ENCODE peak calls at places on chromosomes 3 and 15, in six cellular contexts. One of them, this sample, is unnamed.

GRCh38 chr3:197432407-197433127 is 123.2 kb downstream of the BDH1 start:
- DNase-seq in body of pancreas: no peak
- DNase-seq in suprapubic skin: no peak
- DNase-seq in K562: no peak
- DNase-seq in ovary: no peak
- DNase-seq in heart left ventricle: no peak
- DNase-seq in this sample: no peak

GRCh38 chr3:25427155-25428002 is 684 bp upstream of the RARB start:
- DNase-seq in body of pancreas: no peak
- DNase-seq in suprapubic skin: no peak
- DNase-seq in K562: no peak
- DNase-seq in ovary: no peak
- DNase-seq in heart left ventricle: no peak
- DNase-seq in this sample: no peak

GRCh38 chr15:96023081-96023480 is 307.4 kb upstream of the NR2F2 start:
- DNase-seq in body of pancreas: no peak
- DNase-seq in suprapubic skin: no peak
- DNase-seq in K562: no peak
- DNase-seq in ovary: no peak
- DNase-seq in heart left ventricle: no peak
- DNase-seq in this sample: no peak

GRCh38 chr15:69475769-69476358 is 23.2 kb downstream of the RPLP1 start:
- DNase-seq in body of pancreas: peak
- DNase-seq in suprapubic skin: peak
- DNase-seq in K562: peak
- DNase-seq in ovary: peak
- DNase-seq in heart left ventricle: peak
- DNase-seq in this sample: peak

GRCh38 chr15:89777073-89777820 is 1.1 kb downstream of the MESP2 start:
- DNase-seq in body of pancreas: no peak
- DNase-seq in suprapubic skin: no peak
- DNase-seq in K562: no peak
- DNase-seq in ovary: no peak
- DNase-seq in heart left ventricle: no peak
- DNase-seq in this sample: no peak

GRCh38 chr3:15361494-15362214 is 29.3 kb upstream of the SH3BP5 start:
- DNase-seq in body of pancreas: no peak
- DNase-seq in suprapubic skin: no peak
- DNase-seq in K562: no peak
- DNase-seq in ovary: no peak
- DNase-seq in heart left ventricle: no peak
- DNase-seq in this sample: no peak

GRCh38 chr15:89366656-89367393 is 32.2 kb upstream of the POLG start:
- DNase-seq in body of pancreas: no peak
- DNase-seq in suprapubic skin: no peak
- DNase-seq in K562: no peak
- DNase-seq in ovary: no peak
- DNase-seq in heart left ventricle: no peak
- DNase-seq in this sample: no peak

GRCh38 chr3:30512596-30512995 is 93.8 kb upstream of the TGFBR2 start:
- DNase-seq in body of pancreas: no peak
- DNase-seq in suprapubic skin: no peak
- DNase-seq in K562: no peak
- DNase-seq in ovary: no peak
- DNase-seq in heart left ventricle: no peak
- DNase-seq in this sample: no peak

GRCh38 chr15:80849308-80849707 is 70.1 kb downstream of the CEMIP start:
- DNase-seq in body of pancreas: no peak
- DNase-seq in suprapubic skin: no peak
- DNase-seq in K562: no peak
- DNase-seq in ovary: peak
- DNase-seq in heart left ventricle: peak
- DNase-seq in this sample: no peak

GRCh38 chr15:48766196-48766595 is 44.7 kb downstream of the CEP152 start:
- DNase-seq in body of pancreas: peak
- DNase-seq in suprapubic skin: no peak
- DNase-seq in K562: no peak
- DNase-seq in ovary: no peak
- DNase-seq in heart left ventricle: no peak
- DNase-seq in this sample: peak

GRCh38 chr3:60746043-60746638 is 505.1 kb downstream of the FHIT start:
- DNase-seq in body of pancreas: no peak
- DNase-seq in suprapubic skin: no peak
- DNase-seq in K562: no peak
- DNase-seq in ovary: no peak
- DNase-seq in heart left ventricle: no peak
- DNase-seq in this sample: no peak

GRCh38 chr3:50428007-50428633 is 68.8 kb upstream of the TMEM115 start:
- DNase-seq in body of pancreas: no peak
- DNase-seq in suprapubic skin: no peak
- DNase-seq in K562: no peak
- DNase-seq in ovary: no peak
- DNase-seq in heart left ventricle: no peak
- DNase-seq in this sample: peak

GRCh38 chr3:132342183-132342582 is 25.0 kb downstream of the ACP3 start:
- DNase-seq in body of pancreas: no peak
- DNase-seq in suprapubic skin: no peak
- DNase-seq in K562: no peak
- DNase-seq in ovary: no peak
- DNase-seq in heart left ventricle: no peak
- DNase-seq in this sample: no peak

GRCh38 chr3:8746780-8747345 is 13.3 kb downstream of the CAV3 start:
- DNase-seq in body of pancreas: no peak
- DNase-seq in suprapubic skin: no peak
- DNase-seq in K562: no peak
- DNase-seq in ovary: no peak
- DNase-seq in heart left ventricle: no peak
- DNase-seq in this sample: no peak

GRCh38 chr15:79769081-79769481 is 127.7 kb downstream of the MTHFS start:
- DNase-seq in body of pancreas: no peak
- DNase-seq in suprapubic skin: no peak
- DNase-seq in K562: no peak
- DNase-seq in ovary: no peak
- DNase-seq in heart left ventricle: no peak
- DNase-seq in this sample: peak

GRCh38 chr3:152173627-152174026 is 95.1 kb upstream of the MBNL1 start:
- DNase-seq in body of pancreas: no peak
- DNase-seq in suprapubic skin: no peak
- DNase-seq in K562: no peak
- DNase-seq in ovary: no peak
- DNase-seq in heart left ventricle: no peak
- DNase-seq in this sample: no peak

GRCh38 chr15:90583471-90584252 is 53.9 kb downstream of the CRTC3 start:
- DNase-seq in body of pancreas: no peak
- DNase-seq in suprapubic skin: no peak
- DNase-seq in K562: no peak
- DNase-seq in ovary: no peak
- DNase-seq in heart left ventricle: no peak
- DNase-seq in this sample: no peak

GRCh38 chr3:173096994-173097785 is 43.8 kb downstream of the SPATA16 start:
- DNase-seq in body of pancreas: no peak
- DNase-seq in suprapubic skin: no peak
- DNase-seq in K562: no peak
- DNase-seq in ovary: no peak
- DNase-seq in heart left ventricle: no peak
- DNase-seq in this sample: no peak

GRCh38 chr3:186413615-186414415 is 51.8 kb upstream of the DGKG start:
- DNase-seq in body of pancreas: peak
- DNase-seq in suprapubic skin: peak
- DNase-seq in K562: no peak
- DNase-seq in ovary: peak
- DNase-seq in heart left ventricle: peak
- DNase-seq in this sample: no peak

GRCh38 chr3:66153961-66154923 is 66.6 kb upstream of the SLC25A26 start:
- DNase-seq in body of pancreas: no peak
- DNase-seq in suprapubic skin: no peak
- DNase-seq in K562: no peak
- DNase-seq in ovary: peak
- DNase-seq in heart left ventricle: no peak
- DNase-seq in this sample: no peak

GRCh38 chr3:133895208-133896001 is at the start of gene RAB6B:
- DNase-seq in body of pancreas: peak
- DNase-seq in suprapubic skin: no peak
- DNase-seq in K562: peak
- DNase-seq in ovary: peak
- DNase-seq in heart left ventricle: peak
- DNase-seq in this sample: peak

GRCh38 chr15:68130851-68131250 is 74.3 kb downstream of the CALML4 start:
- DNase-seq in body of pancreas: no peak
- DNase-seq in suprapubic skin: no peak
- DNase-seq in K562: no peak
- DNase-seq in ovary: no peak
- DNase-seq in heart left ventricle: no peak
- DNase-seq in this sample: no peak

GRCh38 chr15:28106294-28107110 is 7.4 kb upstream of the OCA2 start:
- DNase-seq in body of pancreas: no peak
- DNase-seq in suprapubic skin: peak
- DNase-seq in K562: no peak
- DNase-seq in ovary: peak
- DNase-seq in heart left ventricle: no peak
- DNase-seq in this sample: no peak

GRCh38 chr3:187978433-187979011 is 175.4 kb upstream of the LPP start:
- DNase-seq in body of pancreas: no peak
- DNase-seq in suprapubic skin: no peak
- DNase-seq in K562: no peak
- DNase-seq in ovary: no peak
- DNase-seq in heart left ventricle: no peak
- DNase-seq in this sample: no peak

DNA sequence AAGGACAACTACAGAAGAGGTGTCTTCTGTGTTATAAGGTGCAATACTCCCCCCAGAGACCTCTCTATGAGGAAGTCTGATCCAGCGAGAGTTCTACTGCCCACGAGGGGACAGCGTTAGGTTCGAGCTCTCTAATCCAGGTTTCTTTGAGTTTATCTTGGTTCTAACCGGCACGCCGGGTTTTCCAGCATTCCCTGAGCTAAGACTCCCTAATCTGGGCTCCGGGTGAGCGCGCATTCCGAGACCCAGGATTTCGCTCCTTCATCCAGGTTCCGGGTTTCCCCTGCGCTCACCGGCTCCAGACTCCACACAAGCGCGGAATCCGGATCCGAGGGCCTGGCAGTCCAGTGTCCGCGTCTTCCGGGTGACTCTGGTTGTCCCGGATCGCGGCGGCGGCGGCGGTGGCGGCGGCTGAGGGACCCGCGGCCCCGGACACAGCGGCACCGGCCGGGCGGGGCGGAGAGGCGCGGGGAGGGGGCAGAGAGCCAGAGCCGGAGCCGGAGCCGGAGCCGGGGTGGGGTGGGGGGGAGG is at the start of gene ZNF609:
- DNase-seq in body of pancreas: peak
- DNase-seq in suprapubic skin: peak
- DNase-seq in K562: peak
- DNase-seq in ovary: peak
- DNase-seq in heart left ventricle: peak
- DNase-seq in this sample: peak
- TF ChIP-seq POLR2A in body of pancreas: no peak
- TF ChIP-seq POLR2A in suprapubic skin: peak
- TF ChIP-seq POLR2A in K562: peak
- TF ChIP-seq POLR2A in ovary: peak
- TF ChIP-seq POLR2A in heart left ventricle: no peak
- TF ChIP-seq POLR2A in this sample: peak

DNA sequence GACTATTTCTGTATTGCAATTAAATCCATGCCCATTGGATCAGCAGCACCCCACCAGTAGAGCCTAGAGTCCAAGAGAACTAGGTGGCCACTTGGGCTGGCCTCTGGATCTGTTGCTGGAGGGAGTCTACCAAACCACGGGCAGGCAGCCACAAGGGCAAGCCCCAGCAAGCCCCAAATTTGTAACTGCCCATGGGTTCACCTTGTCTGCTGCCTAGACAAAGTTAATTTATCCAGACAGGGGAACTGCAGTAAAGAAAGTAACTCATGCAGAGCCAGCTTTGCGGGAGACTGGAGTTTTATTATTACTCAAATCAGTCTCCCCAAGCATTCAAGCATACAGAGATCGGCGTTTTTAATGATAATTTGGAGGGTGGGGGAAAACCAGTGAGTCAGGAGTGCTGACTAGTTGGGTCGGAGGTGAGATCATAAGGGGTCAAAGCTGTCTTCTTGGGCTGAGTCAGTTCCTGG is 74.0 kb upstream of the TERB2 start:
- DNase-seq in body of pancreas: no peak
- DNase-seq in suprapubic skin: no peak
- DNase-seq in K562: no peak
- DNase-seq in ovary: no peak
- DNase-seq in heart left ventricle: no peak
- DNase-seq in this sample: no peak
- TF ChIP-seq POLR2A in body of pancreas: no peak
- TF ChIP-seq POLR2A in suprapubic skin: no peak
- TF ChIP-seq POLR2A in K562: no peak
- TF ChIP-seq POLR2A in ovary: no peak
- TF ChIP-seq POLR2A in heart left ventricle: no peak
- TF ChIP-seq POLR2A in this sample: no peak

GRCh38 chr3:125990253-125990970 is 21.4 kb downstream of the ROPN1B start:
- DNase-seq in body of pancreas: peak
- DNase-seq in suprapubic skin: peak
- DNase-seq in K562: peak
- DNase-seq in ovary: peak
- DNase-seq in heart left ventricle: peak
- DNase-seq in this sample: peak
- TF ChIP-seq POLR2A in body of pancreas: no peak
- TF ChIP-seq POLR2A in suprapubic skin: no peak
- TF ChIP-seq POLR2A in K562: peak
- TF ChIP-seq POLR2A in ovary: peak
- TF ChIP-seq POLR2A in heart left ventricle: no peak
- TF ChIP-seq POLR2A in this sample: peak

DNA sequence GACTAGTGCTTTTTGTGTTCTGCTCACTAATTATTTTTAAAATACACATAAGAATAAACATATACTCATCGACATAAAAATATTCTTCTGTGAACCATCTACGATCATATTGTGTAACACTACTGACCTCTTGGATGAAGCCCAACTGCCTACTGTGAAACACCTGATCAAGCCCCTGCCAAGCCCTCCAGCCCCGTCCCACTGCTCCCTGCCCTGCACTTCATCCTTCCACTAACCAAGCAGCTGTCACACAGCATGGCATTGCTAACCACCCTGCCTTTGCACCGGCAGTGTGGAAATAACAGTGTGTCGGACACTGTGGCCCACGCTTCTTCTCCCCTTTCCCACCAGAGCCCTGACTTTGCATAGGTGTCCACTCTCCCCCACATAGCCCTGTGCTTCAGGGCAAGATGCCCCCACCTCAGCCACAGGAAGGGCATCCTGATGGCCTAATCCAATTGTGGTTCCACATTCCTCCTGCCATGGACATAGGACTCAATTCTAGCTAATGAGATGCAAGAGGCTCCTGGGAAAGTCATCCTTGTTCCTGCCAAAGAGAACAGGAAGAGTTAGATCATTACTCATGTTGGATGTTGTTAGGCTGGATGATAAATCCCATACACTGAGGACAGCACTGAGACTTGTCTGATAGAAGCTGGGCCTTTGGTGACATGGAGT is 35.0 kb upstream of the ARID3B start:
- DNase-seq in body of pancreas: no peak
- DNase-seq in suprapubic skin: no peak
- DNase-seq in K562: no peak
- DNase-seq in ovary: no peak
- DNase-seq in heart left ventricle: no peak
- DNase-seq in this sample: no peak
- TF ChIP-seq POLR2A in body of pancreas: no peak
- TF ChIP-seq POLR2A in suprapubic skin: no peak
- TF ChIP-seq POLR2A in K562: no peak
- TF ChIP-seq POLR2A in ovary: no peak
- TF ChIP-seq POLR2A in heart left ventricle: no peak
- TF ChIP-seq POLR2A in this sample: no peak

GRCh38 chr15:74635228-74635627 is 19.6 kb downstream of the CLK3 start:
- DNase-seq in body of pancreas: peak
- DNase-seq in suprapubic skin: no peak
- DNase-seq in K562: peak
- DNase-seq in ovary: peak
- DNase-seq in heart left ventricle: no peak
- DNase-seq in this sample: peak
- TF ChIP-seq POLR2A in body of pancreas: no peak
- TF ChIP-seq POLR2A in suprapubic skin: no peak
- TF ChIP-seq POLR2A in K562: no peak
- TF ChIP-seq POLR2A in ovary: no peak
- TF ChIP-seq POLR2A in heart left ventricle: no peak
- TF ChIP-seq POLR2A in this sample: no peak